ENCODE peak calls at places on chromosome 19, in six cellular contexts. E, O, C, B, V and N are unnamed samples.

GRCh38 chr19:17327654-17328516 is 6.8 kb downstream of the ANO8 start:
- DNase-seq in E (peak; percentile 71), O (peak; percentile 84), C (peak; percentile 65), B (peak; percentile 89), V (peak; percentile 84), N (peak; percentile 77)

GRCh38 chr19:16698914-16699313 is 20.7 kb upstream of the NWD1 start:
- DNase-seq in E (peak; percentile 53), O (no peak), C (peak; percentile 2), B (peak; percentile 27), V (no peak), N (no peak)

GRCh38 chr19:38401148-38401547 is 1.7 kb upstream of the FAM98C start:
- DNase-seq in E (no peak), O (peak; percentile 34), C (peak; percentile 67), B (no peak), V (no peak), N (no peak)

GRCh38 chr19:55258476-55258827 is 365 bp downstream of the PPP6R1 start:
- DNase-seq in E (no peak), O (peak; percentile 34), C (peak; percentile 15), B (no peak), V (no peak), N (no peak)

GRCh38 chr19:2135474-2136402 is 15.6 kb downstream of the AP3D1 start:
- DNase-seq in E (no peak), O (no peak), C (no peak), B (no peak), V (no peak), N (no peak)

GRCh38 chr19:1774999-1775772 is 21.9 kb downstream of the ONECUT3 start:
- DNase-seq in E (no peak), O (no peak), C (no peak), B (no peak), V (no peak), N (no peak)

GRCh38 chr19:58361900-58362271 is 665 bp downstream of the ZNF497 start:
- DNase-seq in E (peak; percentile 58), O (peak; percentile 63), C (peak; percentile 55), B (peak; percentile 57), V (peak; percentile 61), N (peak; percentile 55)

GRCh38 chr19:3277649-3278048 is 53.2 kb downstream of the CELF5 start:
- DNase-seq in E (no peak), O (no peak), C (no peak), B (no peak), V (no peak), N (no peak)

GRCh38 chr19:3402631-3403443 is 36.5 kb downstream of the NFIC start:
- DNase-seq in E (no peak), O (no peak), C (no peak), B (no peak), V (no peak), N (no peak)

GRCh38 chr19:55156202-55157063 is 1.1 kb downstream of the TNNI3 start:
- DNase-seq in E (peak; percentile 61), O (peak; percentile 33), C (peak; percentile 40), B (peak; percentile 74), V (peak; percentile 91), N (peak; percentile 46)

GRCh38 chr19:55383279-55383788 is 758 bp downstream of the TMEM238 start:
- DNase-seq in E (no peak), O (no peak), C (no peak), B (peak; percentile 30), V (no peak), N (no peak)

GRCh38 chr19:49546825-49547565 is 19.2 kb downstream of the RCN3 start:
- DNase-seq in E (no peak), O (peak; percentile 77), C (peak; percentile 95), B (peak; percentile 81), V (peak; percentile 93), N (peak; percentile 87)

GRCh38 chr19:39078436-39079200 is 5.5 kb upstream of the ACP7 start:
- DNase-seq in E (no peak), O (no peak), C (peak; percentile 96), B (no peak), V (no peak), N (no peak)

GRCh38 chr19:13978721-13979191 is 26.4 kb downstream of the DCAF15 start:
- DNase-seq in E (no peak), O (peak; percentile 38), C (no peak), B (no peak), V (peak; percentile 24), N (no peak)